ENCODE peak calls at places on chromosomes 4 and X, in five cellular contexts. One of them, this sample, is unnamed.

GRCh38 chrX:129876734-129877395 is 29.1 kb upstream of the UTP14A start:
- DNase-seq in mesothelial cell of epicardium: no peak
- DNase-seq in right atrium auricular region: no peak
- DNase-seq in stimulated activated CD4-positive, alpha-beta T cell treated with anti-CD3 and anti-CD28 coated beads, Interleukin-15, amount 100 ng/mL, for 1 hour: no peak
- DNase-seq in NCI-H345: peak; percentile 56
- DNase-seq in this sample: no peak

GRCh38 chrX:3136161-3136961 is 95.1 kb downstream of the ARSF start:
- DNase-seq in mesothelial cell of epicardium: no peak
- DNase-seq in NCI-H345: no peak
- DNase-seq in stimulated activated CD4-positive, alpha-beta T cell treated with anti-CD3 and anti-CD28 coated beads, Interleukin-15, amount 100 ng/mL, for 1 hour: no peak
- DNase-seq in right atrium auricular region: no peak
- DNase-seq in this sample: no peak

GRCh38 chr4:7217453-7218310 is 25.3 kb downstream of the SORCS2 start:
- DNase-seq in stimulated activated CD4-positive, alpha-beta T cell treated with anti-CD3 and anti-CD28 coated beads, Interleukin-15, amount 100 ng/mL, for 1 hour: no peak
- DNase-seq in right atrium auricular region: no peak
- DNase-seq in NCI-H345: no peak
- DNase-seq in mesothelial cell of epicardium: no peak
- DNase-seq in this sample: no peak

GRCh38 chrX:154369453-154370299 is 4.8 kb downstream of the FLNA start:
- DNase-seq in stimulated activated CD4-positive, alpha-beta T cell treated with anti-CD3 and anti-CD28 coated beads, Interleukin-15, amount 100 ng/mL, for 1 hour: peak; percentile 51
- DNase-seq in NCI-H345: peak; percentile 35
- DNase-seq in mesothelial cell of epicardium: peak; percentile 64
- DNase-seq in right atrium auricular region: peak; percentile 87
- DNase-seq in this sample: peak; percentile 19

GRCh38 chrX:100830143-100830542 is 10.0 kb downstream of the CSTF2 start:
- DNase-seq in right atrium auricular region: no peak
- DNase-seq in NCI-H345: no peak
- DNase-seq in stimulated activated CD4-positive, alpha-beta T cell treated with anti-CD3 and anti-CD28 coated beads, Interleukin-15, amount 100 ng/mL, for 1 hour: no peak
- DNase-seq in mesothelial cell of epicardium: no peak
- DNase-seq in this sample: no peak

GRCh38 chr4:18536420-18536819 is 514.9 kb upstream of the LCORL start:
- DNase-seq in right atrium auricular region: no peak
- DNase-seq in stimulated activated CD4-positive, alpha-beta T cell treated with anti-CD3 and anti-CD28 coated beads, Interleukin-15, amount 100 ng/mL, for 1 hour: no peak
- DNase-seq in mesothelial cell of epicardium: no peak
- DNase-seq in NCI-H345: no peak
- DNase-seq in this sample: no peak

GRCh38 chr4:153249199-153250154 is 45.2 kb downstream of the TRIM2 start:
- DNase-seq in NCI-H345: peak; percentile 88
- DNase-seq in mesothelial cell of epicardium: peak; percentile 75
- DNase-seq in right atrium auricular region: peak; percentile 64
- DNase-seq in stimulated activated CD4-positive, alpha-beta T cell treated with anti-CD3 and anti-CD28 coated beads, Interleukin-15, amount 100 ng/mL, for 1 hour: peak; percentile 81
- DNase-seq in this sample: no peak

GRCh38 chr4:168831919-168832745 is 177.9 kb downstream of the CBR4 start:
- DNase-seq in mesothelial cell of epicardium: peak; percentile 54
- DNase-seq in stimulated activated CD4-positive, alpha-beta T cell treated with anti-CD3 and anti-CD28 coated beads, Interleukin-15, amount 100 ng/mL, for 1 hour: peak; percentile 50
- DNase-seq in right atrium auricular region: peak; percentile 87
- DNase-seq in NCI-H345: peak; percentile 54
- DNase-seq in this sample: no peak

GRCh38 chrX:110759785-110760184 is 35.8 kb downstream of the CHRDL1 start:
- DNase-seq in right atrium auricular region: no peak
- DNase-seq in NCI-H345: no peak
- DNase-seq in stimulated activated CD4-positive, alpha-beta T cell treated with anti-CD3 and anti-CD28 coated beads, Interleukin-15, amount 100 ng/mL, for 1 hour: no peak
- DNase-seq in mesothelial cell of epicardium: no peak
- DNase-seq in this sample: no peak

GRCh38 chr4:8090312-8090711 is 68.3 kb downstream of the ABLIM2 start:
- DNase-seq in right atrium auricular region: no peak
- DNase-seq in mesothelial cell of epicardium: no peak
- DNase-seq in NCI-H345: no peak
- DNase-seq in stimulated activated CD4-positive, alpha-beta T cell treated with anti-CD3 and anti-CD28 coated beads, Interleukin-15, amount 100 ng/mL, for 1 hour: no peak
- DNase-seq in this sample: no peak

GRCh38 chr4:111630705-111631104 is 514.5 kb upstream of the FAM241A start:
- DNase-seq in mesothelial cell of epicardium: no peak
- DNase-seq in stimulated activated CD4-positive, alpha-beta T cell treated with anti-CD3 and anti-CD28 coated beads, Interleukin-15, amount 100 ng/mL, for 1 hour: no peak
- DNase-seq in right atrium auricular region: no peak
- DNase-seq in NCI-H345: peak; percentile 48
- DNase-seq in this sample: no peak

GRCh38 chrX:9610774-9611392 is 146.0 kb downstream of the TBL1X start:
- DNase-seq in mesothelial cell of epicardium: no peak
- DNase-seq in stimulated activated CD4-positive, alpha-beta T cell treated with anti-CD3 and anti-CD28 coated beads, Interleukin-15, amount 100 ng/mL, for 1 hour: no peak
- DNase-seq in NCI-H345: no peak
- DNase-seq in right atrium auricular region: no peak
- DNase-seq in this sample: no peak

GRCh38 chrX:28278236-28278635 is 297.0 kb upstream of the DCAF8L1 start:
- DNase-seq in stimulated activated CD4-positive, alpha-beta T cell treated with anti-CD3 and anti-CD28 coated beads, Interleukin-15, amount 100 ng/mL, for 1 hour: no peak
- DNase-seq in mesothelial cell of epicardium: no peak
- DNase-seq in NCI-H345: no peak
- DNase-seq in right atrium auricular region: no peak
- DNase-seq in this sample: no peak

GRCh38 chr4:74039065-74039763 is 725 bp upstream of the CXCL3 start:
- DNase-seq in NCI-H345: peak; percentile 12
- DNase-seq in stimulated activated CD4-positive, alpha-beta T cell treated with anti-CD3 and anti-CD28 coated beads, Interleukin-15, amount 100 ng/mL, for 1 hour: no peak
- DNase-seq in right atrium auricular region: no peak
- DNase-seq in mesothelial cell of epicardium: no peak
- DNase-seq in this sample: no peak

GRCh38 chr4:6177587-6178197 is 22.7 kb downstream of the JAKMIP1 start:
- DNase-seq in stimulated activated CD4-positive, alpha-beta T cell treated with anti-CD3 and anti-CD28 coated beads, Interleukin-15, amount 100 ng/mL, for 1 hour: no peak
- DNase-seq in mesothelial cell of epicardium: no peak
- DNase-seq in NCI-H345: no peak
- DNase-seq in right atrium auricular region: no peak
- DNase-seq in this sample: no peak

GRCh38 chr4:76624271-76624681 is 189.2 kb downstream of the SHROOM3 start:
- DNase-seq in NCI-H345: no peak
- DNase-seq in stimulated activated CD4-positive, alpha-beta T cell treated with anti-CD3 and anti-CD28 coated beads, Interleukin-15, amount 100 ng/mL, for 1 hour: no peak
- DNase-seq in mesothelial cell of epicardium: no peak
- DNase-seq in right atrium auricular region: peak; percentile 67
- DNase-seq in this sample: no peak

GRCh38 chr4:81595287-81595686 is 123.6 kb upstream of the RASGEF1B start:
- DNase-seq in mesothelial cell of epicardium: no peak
- DNase-seq in stimulated activated CD4-positive, alpha-beta T cell treated with anti-CD3 and anti-CD28 coated beads, Interleukin-15, amount 100 ng/mL, for 1 hour: no peak
- DNase-seq in right atrium auricular region: no peak
- DNase-seq in NCI-H345: no peak
- DNase-seq in this sample: no peak

GRCh38 chrX:24294619-24295018 is 19.2 kb downstream of the SUPT20HL2 start:
- DNase-seq in mesothelial cell of epicardium: no peak
- DNase-seq in NCI-H345: no peak
- DNase-seq in stimulated activated CD4-positive, alpha-beta T cell treated with anti-CD3 and anti-CD28 coated beads, Interleukin-15, amount 100 ng/mL, for 1 hour: no peak
- DNase-seq in right atrium auricular region: no peak
- DNase-seq in this sample: no peak

GRCh38 chr4:1727117-1728031 is 6.1 kb downstream of the TACC3 start:
- DNase-seq in NCI-H345: no peak
- DNase-seq in stimulated activated CD4-positive, alpha-beta T cell treated with anti-CD3 and anti-CD28 coated beads, Interleukin-15, amount 100 ng/mL, for 1 hour: no peak
- DNase-seq in right atrium auricular region: peak; percentile 82
- DNase-seq in mesothelial cell of epicardium: no peak
- DNase-seq in this sample: no peak

GRCh38 chr4:86831262-86832090 is 17.7 kb downstream of the SLC10A6 start:
- DNase-seq in mesothelial cell of epicardium: no peak
- DNase-seq in NCI-H345: peak; percentile 15
- DNase-seq in right atrium auricular region: no peak
- DNase-seq in stimulated activated CD4-positive, alpha-beta T cell treated with anti-CD3 and anti-CD28 coated beads, Interleukin-15, amount 100 ng/mL, for 1 hour: no peak
- DNase-seq in this sample: no peak

GRCh38 chr4:36712013-36712412 is 430.6 kb downstream of the DTHD1 start:
- DNase-seq in right atrium auricular region: no peak
- DNase-seq in mesothelial cell of epicardium: no peak
- DNase-seq in NCI-H345: no peak
- DNase-seq in stimulated activated CD4-positive, alpha-beta T cell treated with anti-CD3 and anti-CD28 coated beads, Interleukin-15, amount 100 ng/mL, for 1 hour: no peak
- DNase-seq in this sample: no peak

GRCh38 chr4:105352826-105353225 is 121.0 kb downstream of the PPA2 start:
- DNase-seq in NCI-H345: no peak
- DNase-seq in mesothelial cell of epicardium: no peak
- DNase-seq in right atrium auricular region: no peak
- DNase-seq in stimulated activated CD4-positive, alpha-beta T cell treated with anti-CD3 and anti-CD28 coated beads, Interleukin-15, amount 100 ng/mL, for 1 hour: no peak
- DNase-seq in this sample: no peak

GRCh38 chr4:8558080-8558960 is 21.9 kb upstream of the GPR78 start:
- DNase-seq in right atrium auricular region: no peak
- DNase-seq in NCI-H345: no peak
- DNase-seq in stimulated activated CD4-positive, alpha-beta T cell treated with anti-CD3 and anti-CD28 coated beads, Interleukin-15, amount 100 ng/mL, for 1 hour: no peak
- DNase-seq in mesothelial cell of epicardium: no peak
- DNase-seq in this sample: no peak

GRCh38 chrX:136691028-136691809 is 43.3 kb downstream of the CD40LG start:
- DNase-seq in stimulated activated CD4-positive, alpha-beta T cell treated with anti-CD3 and anti-CD28 coated beads, Interleukin-15, amount 100 ng/mL, for 1 hour: no peak
- DNase-seq in mesothelial cell of epicardium: no peak
- DNase-seq in NCI-H345: no peak
- DNase-seq in right atrium auricular region: no peak
- DNase-seq in this sample: no peak

GRCh38 chr4:32798471-32798870 is 2078.3 kb downstream of the PCDH7 start:
- DNase-seq in mesothelial cell of epicardium: no peak
- DNase-seq in stimulated activated CD4-positive, alpha-beta T cell treated with anti-CD3 and anti-CD28 coated beads, Interleukin-15, amount 100 ng/mL, for 1 hour: no peak
- DNase-seq in NCI-H345: no peak
- DNase-seq in right atrium auricular region: no peak
- DNase-seq in this sample: no peak

GRCh38 chr4:118282692-118283091 is 70.1 kb downstream of the PRSS12 start:
- DNase-seq in right atrium auricular region: no peak
- DNase-seq in NCI-H345: no peak
- DNase-seq in stimulated activated CD4-positive, alpha-beta T cell treated with anti-CD3 and anti-CD28 coated beads, Interleukin-15, amount 100 ng/mL, for 1 hour: no peak
- DNase-seq in mesothelial cell of epicardium: no peak
- DNase-seq in this sample: no peak

GRCh38 chr4:30717208-30718020 is 2.8 kb upstream of the PCDH7 start:
- DNase-seq in NCI-H345: peak; percentile 68
- DNase-seq in right atrium auricular region: no peak
- DNase-seq in stimulated activated CD4-positive, alpha-beta T cell treated with anti-CD3 and anti-CD28 coated beads, Interleukin-15, amount 100 ng/mL, for 1 hour: no peak
- DNase-seq in mesothelial cell of epicardium: peak; percentile 44
- DNase-seq in this sample: no peak

GRCh38 chrX:123648028-123648810 is 84.6 kb downstream of the THOC2 start:
- DNase-seq in right atrium auricular region: no peak
- DNase-seq in NCI-H345: peak; percentile 43
- DNase-seq in mesothelial cell of epicardium: peak; percentile 20
- DNase-seq in stimulated activated CD4-positive, alpha-beta T cell treated with anti-CD3 and anti-CD28 coated beads, Interleukin-15, amount 100 ng/mL, for 1 hour: no peak
- DNase-seq in this sample: no peak

GRCh38 chrX:42123369-42123768 is 200.0 kb upstream of the CASK start:
- DNase-seq in stimulated activated CD4-positive, alpha-beta T cell treated with anti-CD3 and anti-CD28 coated beads, Interleukin-15, amount 100 ng/mL, for 1 hour: no peak
- DNase-seq in mesothelial cell of epicardium: no peak
- DNase-seq in right atrium auricular region: no peak
- DNase-seq in NCI-H345: no peak
- DNase-seq in this sample: no peak

GRCh38 chrX:13277539-13277938 is 42.3 kb downstream of the ATXN3L start:
- DNase-seq in mesothelial cell of epicardium: no peak
- DNase-seq in NCI-H345: no peak
- DNase-seq in right atrium auricular region: no peak
- DNase-seq in stimulated activated CD4-positive, alpha-beta T cell treated with anti-CD3 and anti-CD28 coated beads, Interleukin-15, amount 100 ng/mL, for 1 hour: no peak
- DNase-seq in this sample: no peak

GRCh38 chrX:108097380-108097779 is 5.8 kb downstream of the ATG4A start:
- DNase-seq in mesothelial cell of epicardium: no peak
- DNase-seq in right atrium auricular region: no peak
- DNase-seq in stimulated activated CD4-positive, alpha-beta T cell treated with anti-CD3 and anti-CD28 coated beads, Interleukin-15, amount 100 ng/mL, for 1 hour: no peak
- DNase-seq in NCI-H345: no peak
- DNase-seq in this sample: no peak

GRCh38 chrX:39497717-39498265 is 600.0 kb downstream of the BCOR start:
- DNase-seq in mesothelial cell of epicardium: no peak
- DNase-seq in stimulated activated CD4-positive, alpha-beta T cell treated with anti-CD3 and anti-CD28 coated beads, Interleukin-15, amount 100 ng/mL, for 1 hour: no peak
- DNase-seq in NCI-H345: no peak
- DNase-seq in right atrium auricular region: no peak
- DNase-seq in this sample: no peak

GRCh38 chr4:574346-575161 is 1.5 kb downstream of the TMEM271 start:
- DNase-seq in right atrium auricular region: no peak
- DNase-seq in stimulated activated CD4-positive, alpha-beta T cell treated with anti-CD3 and anti-CD28 coated beads, Interleukin-15, amount 100 ng/mL, for 1 hour: no peak
- DNase-seq in mesothelial cell of epicardium: no peak
- DNase-seq in NCI-H345: no peak
- DNase-seq in this sample: no peak

GRCh38 chr4:15744016-15744415 is 34.1 kb upstream of the CD38 start:
- DNase-seq in mesothelial cell of epicardium: no peak
- DNase-seq in right atrium auricular region: no peak
- DNase-seq in stimulated activated CD4-positive, alpha-beta T cell treated with anti-CD3 and anti-CD28 coated beads, Interleukin-15, amount 100 ng/mL, for 1 hour: no peak
- DNase-seq in NCI-H345: no peak
- DNase-seq in this sample: no peak

GRCh38 chr4:36312511-36312910 is 31.1 kb downstream of the DTHD1 start:
- DNase-seq in stimulated activated CD4-positive, alpha-beta T cell treated with anti-CD3 and anti-CD28 coated beads, Interleukin-15, amount 100 ng/mL, for 1 hour: no peak
- DNase-seq in mesothelial cell of epicardium: no peak
- DNase-seq in right atrium auricular region: no peak
- DNase-seq in NCI-H345: no peak
- DNase-seq in this sample: no peak

This sample was measured in esophagus squamous epithelium.